ENCODE peak calls at places on chromosomes 16 and 17, in seven cellular contexts. One of them, this sample, is unnamed.

GRCh38 chr17:34308376-34308775 is 10.9 kb upstream of the CCL8 start:
- DNase-seq in amniotic stem cell: no peak
- DNase-seq in CD8-positive, alpha-beta T cell: no peak
- DNase-seq in GM13976: no peak
- DNase-seq in HTR-8/SVneo: no peak
- DNase-seq in AG09309: no peak
- DNase-seq in RCC 7860: no peak
- DNase-seq in this sample: no peak

GRCh38 chr16:67708368-67708771 is 10.7 kb downstream of the GFOD2 start:
- DNase-seq in amniotic stem cell: no peak
- DNase-seq in CD8-positive, alpha-beta T cell: no peak
- DNase-seq in GM13976: no peak
- DNase-seq in HTR-8/SVneo: no peak
- DNase-seq in AG09309: peak
- DNase-seq in RCC 7860: no peak
- DNase-seq in this sample: no peak

GRCh38 chr17:2094891-2095535 is 40.1 kb downstream of the HIC1 start:
- DNase-seq in amniotic stem cell: no peak
- DNase-seq in CD8-positive, alpha-beta T cell: no peak
- DNase-seq in GM13976: no peak
- DNase-seq in HTR-8/SVneo: no peak
- DNase-seq in AG09309: no peak
- DNase-seq in RCC 7860: no peak
- DNase-seq in this sample: no peak

GRCh38 chr16:71479420-71479819 is 9.7 kb downstream of the ZNF19 start:
- DNase-seq in amniotic stem cell: no peak
- DNase-seq in CD8-positive, alpha-beta T cell: no peak
- DNase-seq in GM13976: no peak
- DNase-seq in HTR-8/SVneo: peak
- DNase-seq in AG09309: no peak
- DNase-seq in RCC 7860: no peak
- DNase-seq in this sample: no peak

GRCh38 chr17:63433746-63434591 is 12.1 kb downstream of the CYB561 start:
- DNase-seq in amniotic stem cell: no peak
- DNase-seq in CD8-positive, alpha-beta T cell: no peak
- DNase-seq in GM13976: no peak
- DNase-seq in HTR-8/SVneo: peak
- DNase-seq in AG09309: peak
- DNase-seq in RCC 7860: peak
- DNase-seq in this sample: no peak

GRCh38 chr16:8103649-8104289 is 486.5 kb downstream of the TMEM114 start:
- DNase-seq in amniotic stem cell: no peak
- DNase-seq in CD8-positive, alpha-beta T cell: no peak
- DNase-seq in GM13976: no peak
- DNase-seq in HTR-8/SVneo: no peak
- DNase-seq in AG09309: no peak
- DNase-seq in RCC 7860: no peak
- DNase-seq in this sample: no peak

GRCh38 chr17:61848247-61848646 is 15.1 kb downstream of the BRIP1 start:
- DNase-seq in amniotic stem cell: no peak
- DNase-seq in CD8-positive, alpha-beta T cell: no peak
- DNase-seq in GM13976: no peak
- DNase-seq in HTR-8/SVneo: no peak
- DNase-seq in AG09309: no peak
- DNase-seq in RCC 7860: no peak
- DNase-seq in this sample: no peak

GRCh38 chr17:74276051-74276476 is 2.0 kb downstream of the DNAI2 start:
- DNase-seq in amniotic stem cell: no peak
- DNase-seq in CD8-positive, alpha-beta T cell: no peak
- DNase-seq in GM13976: no peak
- DNase-seq in HTR-8/SVneo: no peak
- DNase-seq in AG09309: no peak
- DNase-seq in RCC 7860: no peak
- DNase-seq in this sample: no peak

GRCh38 chr17:42288078-42288984 is at the start of gene STAT5A:
- DNase-seq in amniotic stem cell: no peak
- DNase-seq in CD8-positive, alpha-beta T cell: peak
- DNase-seq in GM13976: peak
- DNase-seq in HTR-8/SVneo: peak
- DNase-seq in AG09309: no peak
- DNase-seq in RCC 7860: no peak
- DNase-seq in this sample: peak

GRCh38 chr16:51825740-51826139 is 674.7 kb upstream of the SALL1 start:
- DNase-seq in amniotic stem cell: no peak
- DNase-seq in CD8-positive, alpha-beta T cell: no peak
- DNase-seq in GM13976: no peak
- DNase-seq in HTR-8/SVneo: no peak
- DNase-seq in AG09309: no peak
- DNase-seq in RCC 7860: no peak
- DNase-seq in this sample: no peak

GRCh38 chr17:8745586-8746500 is 1.2 kb upstream of the CCDC42 start:
- DNase-seq in amniotic stem cell: no peak
- DNase-seq in CD8-positive, alpha-beta T cell: peak
- DNase-seq in GM13976: peak
- DNase-seq in HTR-8/SVneo: peak
- DNase-seq in AG09309: no peak
- DNase-seq in RCC 7860: no peak
- DNase-seq in this sample: peak

GRCh38 chr17:57612202-57613071 is 132.7 kb downstream of the CCDC182 start:
- DNase-seq in amniotic stem cell: no peak
- DNase-seq in CD8-positive, alpha-beta T cell: no peak
- DNase-seq in GM13976: peak
- DNase-seq in HTR-8/SVneo: no peak
- DNase-seq in AG09309: no peak
- DNase-seq in RCC 7860: no peak
- DNase-seq in this sample: no peak

GRCh38 chr17:14302421-14303099 is 1.7 kb downstream of the HS3ST3B1 start:
- DNase-seq in amniotic stem cell: peak
- DNase-seq in CD8-positive, alpha-beta T cell: peak
- DNase-seq in GM13976: peak
- DNase-seq in HTR-8/SVneo: peak
- DNase-seq in AG09309: no peak
- DNase-seq in RCC 7860: no peak
- DNase-seq in this sample: peak

GRCh38 chr16:13873835-13874438 is 46.0 kb upstream of the ERCC4 start:
- DNase-seq in amniotic stem cell: no peak
- DNase-seq in CD8-positive, alpha-beta T cell: no peak
- DNase-seq in GM13976: no peak
- DNase-seq in HTR-8/SVneo: peak
- DNase-seq in AG09309: no peak
- DNase-seq in RCC 7860: no peak
- DNase-seq in this sample: no peak

This sample was measured in germinal center.